ENCODE peak calls at places on chromosomes 16 and 17, in four cellular contexts. One of them, this sample, is unnamed. For H3K9me3, the result is how much of the 10 kb centered on the place peaks cover.

GRCh38 chr16:88736088-88736487 is 29.8 kb downstream of the CTU2 start:
- DNase-seq in K562: no peak
- DNase-seq in breast epithelium: no peak
- DNase-seq in esophagus squamous epithelium: no peak
- DNase-seq in this sample: no peak

GRCh38 chr16:49833055-49833454 is 22.9 kb downstream of the ZNF423 start:
- DNase-seq in K562: no peak
- DNase-seq in breast epithelium: no peak
- DNase-seq in esophagus squamous epithelium: no peak
- DNase-seq in this sample: peak

GRCh38 chr16:1688807-1689560 is 10.9 kb downstream of the JPT2 start:
- DNase-seq in K562: no peak
- DNase-seq in breast epithelium: no peak
- DNase-seq in esophagus squamous epithelium: no peak
- DNase-seq in this sample: no peak

GRCh38 chr17:39923836-39924690 is 3.3 kb downstream of the ORMDL3 start:
- DNase-seq in K562: no peak
- DNase-seq in breast epithelium: no peak
- DNase-seq in esophagus squamous epithelium: no peak
- DNase-seq in this sample: no peak

GRCh38 chr17:79027274-79027924 is 3.4 kb downstream of the C1QTNF1 start:
- DNase-seq in K562: no peak
- DNase-seq in breast epithelium: no peak
- DNase-seq in esophagus squamous epithelium: no peak
- DNase-seq in this sample: no peak

GRCh38 chr16:5422643-5423496 is 325.3 kb upstream of the EEF2KMT start:
- DNase-seq in K562: no peak
- DNase-seq in breast epithelium: no peak
- DNase-seq in esophagus squamous epithelium: no peak
- DNase-seq in this sample: no peak

GRCh38 chr17:4032738-4033137 is 68.5 kb upstream of the ATP2A3 start:
- DNase-seq in K562: no peak
- DNase-seq in breast epithelium: no peak
- DNase-seq in esophagus squamous epithelium: no peak
- DNase-seq in this sample: no peak

GRCh38 chr17:58083491-58084316 is 485 bp downstream of the DYNLL2 start:
- DNase-seq in K562: peak
- DNase-seq in breast epithelium: peak
- DNase-seq in esophagus squamous epithelium: no peak
- DNase-seq in this sample: peak

GRCh38 chr16:68802190-68802589 is 41.1 kb upstream of the TANGO6 start:
- DNase-seq in K562: no peak
- DNase-seq in breast epithelium: no peak
- DNase-seq in esophagus squamous epithelium: no peak
- DNase-seq in this sample: no peak

GRCh38 chr16:9840761-9841665 is 341.2 kb downstream of the GRIN2A start:
- DNase-seq in K562: no peak
- DNase-seq in breast epithelium: no peak
- DNase-seq in esophagus squamous epithelium: no peak
- DNase-seq in this sample: no peak

GRCh38 chr17:77666881-77667395 is 291.6 kb upstream of the TNRC6C start:
- DNase-seq in K562: no peak
- DNase-seq in breast epithelium: no peak
- DNase-seq in esophagus squamous epithelium: no peak
- DNase-seq in this sample: no peak

GRCh38 chr17:56393156-56393555 is 200.3 kb upstream of the NOG start:
- DNase-seq in K562: no peak
- DNase-seq in breast epithelium: no peak
- DNase-seq in esophagus squamous epithelium: no peak
- DNase-seq in this sample: no peak

GRCh38 chr17:69710926-69711325 is 296.4 kb downstream of the MAP2K6 start:
- DNase-seq in K562: no peak
- DNase-seq in breast epithelium: no peak
- DNase-seq in esophagus squamous epithelium: no peak
- DNase-seq in this sample: no peak

GRCh38 chr16:73057369-73058210 is 9.7 kb upstream of the ZFHX3 start:
- DNase-seq in K562: peak
- DNase-seq in breast epithelium: no peak
- DNase-seq in esophagus squamous epithelium: no peak
- DNase-seq in this sample: no peak

GRCh38 chr16:67425046-67425445 is 5.9 kb upstream of the HSD11B2 start:
- DNase-seq in K562: no peak
- DNase-seq in breast epithelium: no peak
- DNase-seq in esophagus squamous epithelium: no peak
- DNase-seq in this sample: no peak

GRCh38 chr17:57982452-57983170 is 5.4 kb downstream of the VEZF1 start:
- DNase-seq in K562: no peak
- DNase-seq in breast epithelium: no peak
- DNase-seq in esophagus squamous epithelium: no peak
- DNase-seq in this sample: no peak

GRCh38 chr17:55737976-55738501 is 12.8 kb upstream of the PCTP start:
- DNase-seq in K562: peak
- DNase-seq in breast epithelium: no peak
- DNase-seq in esophagus squamous epithelium: no peak
- DNase-seq in this sample: no peak

GRCh38 chr17:45910667-45911066 is 16.3 kb downstream of the MAPT start:
- DNase-seq in K562: no peak
- DNase-seq in breast epithelium: no peak
- DNase-seq in esophagus squamous epithelium: no peak
- DNase-seq in this sample: no peak

GRCh38 chr17:58381124-58381838 is 29.3 kb upstream of the SUPT4H1 start:
- DNase-seq in K562: no peak
- DNase-seq in breast epithelium: no peak
- DNase-seq in esophagus squamous epithelium: no peak
- DNase-seq in this sample: no peak

GRCh38 chr17:38797091-38797490 is 2.3 kb downstream of the PIP4K2B start:
- DNase-seq in K562: no peak
- DNase-seq in breast epithelium: no peak
- DNase-seq in esophagus squamous epithelium: no peak
- DNase-seq in this sample: no peak

GRCh38 chr16:49952386-49952785 is 72.6 kb upstream of the CNEP1R1 start:
- DNase-seq in K562: no peak
- DNase-seq in breast epithelium: no peak
- DNase-seq in esophagus squamous epithelium: no peak
- DNase-seq in this sample: no peak

GRCh38 chr17:41689497-41690299 is 1.0 kb downstream of the EIF1 start:
- DNase-seq in K562: no peak
- DNase-seq in breast epithelium: peak
- DNase-seq in esophagus squamous epithelium: no peak
- DNase-seq in this sample: no peak

GRCh38 chr17:37742762-37743611 is 1.9 kb downstream of the HNF1B start:
- DNase-seq in K562: no peak
- DNase-seq in breast epithelium: no peak
- DNase-seq in esophagus squamous epithelium: no peak
- DNase-seq in this sample: no peak

GRCh38 chr16:88999457-89000206 is 22.6 kb upstream of the CBFA2T3 start:
- DNase-seq in K562: peak
- DNase-seq in breast epithelium: no peak
- DNase-seq in esophagus squamous epithelium: no peak
- DNase-seq in this sample: no peak

GRCh38 chr17:64723781-64724180 is 61.7 kb upstream of the SMURF2 start:
- DNase-seq in K562: no peak
- DNase-seq in breast epithelium: no peak
- DNase-seq in esophagus squamous epithelium: no peak
- DNase-seq in this sample: no peak

GRCh38 chr16:79261461-79261860 is 339.1 kb downstream of the MAF start:
- DNase-seq in K562: peak
- DNase-seq in breast epithelium: no peak
- DNase-seq in esophagus squamous epithelium: no peak
- DNase-seq in this sample: no peak

GRCh38 chr16:8959921-8960787 is 3.6 kb downstream of the USP7 start:
- DNase-seq in K562: peak
- DNase-seq in breast epithelium: no peak
- DNase-seq in esophagus squamous epithelium: no peak
- DNase-seq in this sample: no peak

GRCh38 chr16:87156195-87156594 is 161.0 kb downstream of the C16orf95 start:
- DNase-seq in K562: no peak
- DNase-seq in breast epithelium: no peak
- DNase-seq in esophagus squamous epithelium: no peak
- DNase-seq in this sample: no peak

GRCh38 chr17:82241183-82241925 is 12.5 kb downstream of the SLC16A3 start:
- DNase-seq in K562: no peak
- DNase-seq in breast epithelium: peak
- DNase-seq in esophagus squamous epithelium: no peak
- DNase-seq in this sample: peak

GRCh38 chr17:22459331-22459952 is 767.1 kb downstream of the KCNJ18 start:
- DNase-seq in K562: no peak
- DNase-seq in breast epithelium: no peak
- DNase-seq in esophagus squamous epithelium: no peak
- DNase-seq in this sample: no peak
- H3K9me3 ChIP-seq in K562: under half
- H3K9me3 ChIP-seq in breast epithelium: under half
- H3K9me3 ChIP-seq in esophagus squamous epithelium: under half
- H3K9me3 ChIP-seq in this sample: under half

GRCh38 chr17:75267403-75268232 is 3.4 kb downstream of the MIF4GD start:
- DNase-seq in K562: peak
- DNase-seq in breast epithelium: no peak
- DNase-seq in esophagus squamous epithelium: no peak
- DNase-seq in this sample: no peak
- TF ChIP-seq POLR2A in K562: peak
- TF ChIP-seq POLR2A in breast epithelium: no peak
- TF ChIP-seq POLR2A in esophagus squamous epithelium: no peak
- TF ChIP-seq POLR2A in this sample: no peak

GRCh38 chr16:4414187-4414909 is 2.0 kb downstream of the CORO7 start:
- DNase-seq in K562: no peak
- DNase-seq in breast epithelium: no peak
- DNase-seq in esophagus squamous epithelium: no peak
- DNase-seq in this sample: no peak
- H3K27ac ChIP-seq in K562: no peak
- H3K27ac ChIP-seq in breast epithelium: no peak
- H3K27ac ChIP-seq in esophagus squamous epithelium: no peak
- H3K27ac ChIP-seq in this sample: no peak

GRCh38 chr17:50591338-50591737 is 30.8 kb downstream of the CACNA1G start:
- DNase-seq in K562: no peak
- DNase-seq in breast epithelium: no peak
- DNase-seq in esophagus squamous epithelium: no peak
- DNase-seq in this sample: no peak
- H3K9me3 ChIP-seq in K562: under half
- H3K9me3 ChIP-seq in breast epithelium: under half
- H3K9me3 ChIP-seq in esophagus squamous epithelium: under half
- H3K9me3 ChIP-seq in this sample: under half

GRCh38 chr17:8209909-8210760 is at the start of gene AURKB:
- DNase-seq in K562: peak
- DNase-seq in breast epithelium: peak
- DNase-seq in esophagus squamous epithelium: peak
- DNase-seq in this sample: peak
- TF ChIP-seq POLR2A in K562: peak
- TF ChIP-seq POLR2A in breast epithelium: no peak
- TF ChIP-seq POLR2A in esophagus squamous epithelium: no peak
- TF ChIP-seq POLR2A in this sample: no peak

DNA sequence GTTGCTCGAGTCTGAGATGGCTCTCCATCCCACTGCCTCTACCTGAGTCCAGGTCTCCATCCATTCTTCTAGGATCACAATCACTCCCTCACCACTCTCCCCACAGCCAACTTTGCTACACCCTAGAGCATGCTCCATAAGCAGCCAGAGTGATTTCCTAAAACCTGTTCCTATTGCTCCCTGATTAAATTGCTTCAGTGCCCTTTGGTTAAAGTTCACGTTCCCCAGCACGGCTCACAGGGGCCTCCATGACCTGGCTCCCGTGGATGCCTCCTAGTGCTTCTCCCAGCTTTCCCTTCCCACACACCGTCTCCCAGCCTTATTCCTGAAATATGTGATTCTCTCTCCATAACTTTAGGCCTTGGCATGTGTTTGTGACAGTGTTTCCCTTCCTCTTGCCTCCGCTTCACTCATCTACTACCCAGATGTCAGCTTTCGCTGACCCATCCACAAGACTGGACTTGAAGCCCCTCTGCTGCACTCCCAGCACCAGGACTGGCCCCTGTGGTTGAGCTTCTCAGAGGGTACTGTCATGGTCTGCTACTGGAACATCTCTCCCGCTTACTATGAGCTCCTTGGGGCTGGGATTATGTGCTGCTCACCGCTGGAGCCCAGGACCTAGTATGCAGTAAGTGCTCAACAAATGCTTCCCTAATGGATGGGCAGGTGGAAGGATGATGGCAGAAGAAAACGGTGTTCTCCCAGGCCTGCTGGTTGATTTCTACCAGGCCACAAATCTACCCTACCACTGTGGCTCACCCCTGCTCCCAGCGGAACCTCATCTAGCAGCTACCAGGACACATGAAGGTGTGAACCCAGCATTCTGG is 17.9 kb downstream of the MYO18A start:
- DNase-seq in K562: no peak
- DNase-seq in breast epithelium: no peak
- DNase-seq in esophagus squamous epithelium: no peak
- DNase-seq in this sample: no peak
- H3K27ac ChIP-seq in K562: peak
- H3K27ac ChIP-seq in breast epithelium: no peak
- H3K27ac ChIP-seq in esophagus squamous epithelium: no peak
- H3K27ac ChIP-seq in this sample: no peak

DNA sequence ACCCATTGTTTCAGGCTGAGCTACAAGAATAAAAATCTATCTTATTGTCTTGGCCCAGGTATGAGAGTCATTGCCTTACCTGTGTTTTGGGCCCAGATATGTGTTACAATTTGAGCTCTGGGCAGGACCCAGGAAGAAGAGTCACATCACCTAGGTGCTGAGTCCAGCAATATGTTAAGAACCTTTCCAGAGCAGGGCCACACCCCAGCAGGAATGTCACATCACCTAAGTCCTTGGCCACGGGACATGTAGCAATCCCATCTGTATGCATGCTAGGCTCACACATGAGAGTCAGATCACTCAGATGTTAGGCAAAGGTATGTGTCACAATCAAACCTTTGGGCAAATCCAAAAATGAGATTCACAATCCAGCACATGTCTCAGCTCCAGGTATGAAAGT is 2103.5 kb downstream of the TP53TG3F start:
- DNase-seq in K562: no peak
- DNase-seq in breast epithelium: no peak
- DNase-seq in esophagus squamous epithelium: no peak
- DNase-seq in this sample: no peak
- H3K9me3 ChIP-seq in K562: under half
- H3K9me3 ChIP-seq in breast epithelium: under half
- H3K9me3 ChIP-seq in esophagus squamous epithelium: under half
- H3K9me3 ChIP-seq in this sample: under half

GRCh38 chr16:85667841-85668413 is 20.8 kb downstream of the GINS2 start:
- DNase-seq in K562: no peak
- DNase-seq in breast epithelium: no peak
- DNase-seq in esophagus squamous epithelium: no peak
- DNase-seq in this sample: no peak

GRCh38 chr16:85665929-85666328 is 22.8 kb downstream of the GINS2 start:
- DNase-seq in K562: no peak
- DNase-seq in breast epithelium: no peak
- DNase-seq in esophagus squamous epithelium: no peak
- DNase-seq in this sample: no peak

GRCh38 chr16:85668676-85669424 is 19.9 kb downstream of the GINS2 start:
- DNase-seq in K562: no peak
- DNase-seq in breast epithelium: no peak
- DNase-seq in esophagus squamous epithelium: no peak
- DNase-seq in this sample: no peak

GRCh38 chr16:85665373-85665740 is 23.4 kb downstream of the GINS2 start:
- DNase-seq in K562: no peak
- DNase-seq in breast epithelium: no peak
- DNase-seq in esophagus squamous epithelium: no peak
- DNase-seq in this sample: no peak

GRCh38 chr16:85667261-85667660 is 21.5 kb downstream of the GINS2 start:
- DNase-seq in K562: no peak
- DNase-seq in breast epithelium: no peak
- DNase-seq in esophagus squamous epithelium: no peak
- DNase-seq in this sample: no peak
- TF ChIP-seq POLR2A in K562: peak
- TF ChIP-seq POLR2A in breast epithelium: no peak
- TF ChIP-seq POLR2A in esophagus squamous epithelium: no peak
- TF ChIP-seq POLR2A in this sample: no peak